ENCODE peak calls at places on chromosomes 1 and 21, in eight cellular contexts. O, I, P, Z, B, A, V and N are unnamed samples.

GRCh38 chr1:194062962-194063361 is 876.5 kb upstream of the B3GALT2 start:
- DNase-seq in O (no peak), I (no peak), P (no peak), Z (no peak), B (no peak), A (no peak), V (no peak), N (no peak)

GRCh38 chr1:7684132-7684531 is 87.0 kb upstream of the VAMP3 start:
- DNase-seq in O (no peak), I (no peak), P (no peak), Z (no peak), B (no peak), A (no peak), V (no peak), N (no peak)

GRCh38 chr1:25028910-25029599 is 99.0 kb upstream of the RUNX3 start:
- DNase-seq in O (no peak), I (no peak), P (peak), Z (no peak), B (no peak), A (no peak), V (peak), N (no peak)

GRCh38 chr1:62144238-62144831 is 50.3 kb upstream of the L1TD1 start:
- DNase-seq in O (peak), I (peak), P (no peak), Z (peak), B (peak), A (peak), V (peak), N (peak)

GRCh38 chr1:100441651-100442050 is 89.3 kb downstream of the CDC14A start:
- DNase-seq in O (no peak), I (no peak), P (no peak), Z (no peak), B (no peak), A (no peak), V (no peak), N (no peak)

GRCh38 chr1:202811296-202812175 is 782 bp downstream of the PCAT6 start:
- DNase-seq in O (no peak), I (no peak), P (peak), Z (no peak), B (peak), A (no peak), V (no peak), N (no peak)

GRCh38 chr1:118618618-118619340 is 369.4 kb downstream of the TBX15 start:
- DNase-seq in O (no peak), I (no peak), P (no peak), Z (no peak), B (no peak), A (no peak), V (no peak), N (no peak)

GRCh38 chr21:42349420-42350075 is 1.2 kb downstream of the TFF2 start:
- DNase-seq in O (no peak), I (no peak), P (peak), Z (no peak), B (no peak), A (no peak), V (no peak), N (no peak)

GRCh38 chr1:217311766-217312165 is 319.1 kb downstream of the GPATCH2 start:
- DNase-seq in O (no peak), I (no peak), P (no peak), Z (no peak), B (peak), A (no peak), V (no peak), N (no peak)